ENCODE peak calls at places on chromosomes 7 and 10, in five cellular contexts. Q is Panc1, B is HepG2, W is GM23338, X is HCT116. U is an unnamed sample.

GRCh38 chr10:89490589-89491335 is 44.6 kb downstream of the SLC16A12 start:
- ATAC-seq in Q (no peak), X (no peak), B (no peak), W (peak; percentile 74), U (no peak)

GRCh38 chr7:45890902-45891461 is 2.7 kb downstream of the IGFBP1 start:
- ATAC-seq in X (peak; percentile 40), B (no peak), W (no peak), Q (no peak), U (no peak)

GRCh38 chr7:117548035-117548434 is 68.2 kb downstream of the CFTR start:
- ATAC-seq in X (no peak), Q (no peak), B (no peak), W (no peak), U (no peak)

GRCh38 chr7:133748443-133749407 is 378.4 kb upstream of the LRGUK start:
- ATAC-seq in Q (no peak), X (no peak), W (no peak), B (no peak), U (no peak)

GRCh38 chr10:112286837-112287818 is 3.9 kb downstream of the TECTB start:
- ATAC-seq in Q (no peak), B (peak; percentile 93), X (no peak), W (no peak), U (no peak)

GRCh38 chr7:100804681-100805431 is 22.5 kb downstream of the EPHB4 start:
- ATAC-seq in Q (no peak), B (no peak), W (no peak), X (no peak), U (no peak)

GRCh38 chr10:45404087-45404769 is 30.2 kb downstream of the ALOX5 start:
- ATAC-seq in X (no peak), B (no peak), Q (no peak), W (no peak), U (peak; percentile 69)

GRCh38 chr7:146116452-146117219 is at the start of gene CNTNAP2:
- ATAC-seq in X (no peak), B (peak; percentile 25), W (peak; percentile 73), Q (no peak), U (no peak)

GRCh38 chr10:124727389-124727960 is 16.7 kb downstream of the FAM53B start:
- ATAC-seq in X (no peak), W (no peak), Q (no peak), B (no peak), U (no peak)

GRCh38 chr10:124105594-124105993 is 12.2 kb upstream of the CHST15 start:
- ATAC-seq in W (no peak), Q (peak; percentile 66), X (no peak), B (no peak), U (peak; percentile 67)

GRCh38 chr7:151411551-151411950 is 1.7 kb upstream of the WDR86 start:
- ATAC-seq in W (no peak), B (peak; percentile 8), X (peak; percentile 50), Q (no peak), U (no peak)

GRCh38 chr10:81953420-81953819 is 78.4 kb downstream of the NRG3 start:
- ATAC-seq in B (no peak), W (no peak), X (no peak), Q (no peak), U (no peak)

GRCh38 chr10:71644307-71645180 is 75.0 kb downstream of the C10orf105 start:
- ATAC-seq in B (no peak), Q (no peak), W (no peak), X (no peak), U (no peak)

GRCh38 chr7:42345478-42346299 is 108.7 kb upstream of the GLI3 start:
- ATAC-seq in W (peak; percentile 86), B (no peak), Q (no peak), X (no peak), U (peak; percentile 30)

GRCh38 chr7:130896051-130896881 is 162.3 kb upstream of the KLF14 start:
- ATAC-seq in Q (no peak), W (peak; percentile 9), B (no peak), X (no peak), U (no peak)

GRCh38 chr7:22154130-22154529 is 202.8 kb downstream of the RAPGEF5 start:
- ATAC-seq in W (peak; percentile 77), X (no peak), Q (no peak), B (no peak), U (no peak)

GRCh38 chr10:84499846-84500245 is 171.5 kb downstream of the CCSER2 start:
- ATAC-seq in Q (no peak), B (no peak), X (no peak), W (peak; percentile 98), U (no peak)

GRCh38 chr7:128893251-128894100 is 17.0 kb downstream of the KCP start:
- ATAC-seq in B (peak; percentile 12), W (no peak), X (peak; percentile 54), Q (no peak), U (no peak)

GRCh38 chr10:113381906-113382562 is 170.8 kb upstream of the HABP2 start:
- ATAC-seq in X (no peak), W (no peak), Q (no peak), B (no peak), U (no peak)

GRCh38 chr10:128929905-128930304 is 537.1 kb upstream of the MGMT start:
- ATAC-seq in W (no peak), Q (no peak), X (no peak), B (no peak), U (peak; percentile 49)

GRCh38 chr7:41979834-41980307 is 257.1 kb downstream of the GLI3 start:
- ATAC-seq in B (peak; percentile 85), W (peak; percentile 83), Q (peak; percentile 71), X (peak; percentile 66), U (peak; percentile 45)

GRCh38 chr7:13897825-13898224 is 91.6 kb downstream of the ETV1 start:
- ATAC-seq in X (no peak), W (no peak), Q (no peak), B (no peak), U (no peak)

GRCh38 chr10:8128511-8128910 is 74.0 kb downstream of the GATA3 start:
- ATAC-seq in X (no peak), W (no peak), Q (no peak), B (no peak), U (no peak)

GRCh38 chr7:41024126-41024525 is 678.8 kb downstream of the INHBA start:
- ATAC-seq in W (no peak), Q (no peak), X (no peak), B (no peak), U (no peak)

GRCh38 chr7:33823913-33824312 is 81.4 kb upstream of the BMPER start:
- ATAC-seq in Q (no peak), W (no peak), B (no peak), X (no peak), U (no peak)

GRCh38 chr10:122637371-122637770 is 62.3 kb downstream of the C10orf120 start:
- ATAC-seq in B (no peak), W (no peak), Q (no peak), X (no peak), U (no peak)

GRCh38 chr7:129053938-129054437 is 923 bp downstream of the TNPO3 start:
- ATAC-seq in Q (peak; percentile 2), W (no peak), B (no peak), X (no peak), U (no peak)

GRCh38 chr7:88314092-88314491 is 7.4 kb upstream of the STEAP4 start:
- ATAC-seq in Q (no peak), B (no peak), W (no peak), X (no peak), U (no peak)

GRCh38 chr7:2999078-2999500 is 44.6 kb downstream of the CARD11 start:
- ATAC-seq in X (no peak), Q (no peak), W (no peak), B (peak; percentile 72), U (no peak)

GRCh38 chr10:63143984-63144383 is 10.9 kb downstream of the NRBF2 start:
- ATAC-seq in W (no peak), Q (no peak), B (no peak), X (no peak), U (no peak)

GRCh38 chr10:122141821-122142651 is 129.1 kb upstream of the BTBD16 start:
- ATAC-seq in W (no peak), Q (peak; percentile 13), X (no peak), B (peak; percentile 44), U (no peak)

GRCh38 chr10:22832851-22833250 is 95.0 kb upstream of the ARMC3 start:
- ATAC-seq in B (no peak), X (no peak), Q (no peak), W (no peak), U (no peak)

GRCh38 chr10:70699659-70700174 is 27.4 kb downstream of the ADAMTS14 start:
- ATAC-seq in W (peak; percentile 82), X (peak; percentile 82), B (peak; percentile 63), Q (no peak), U (no peak)

GRCh38 chr10:112634096-112634830 is 187.2 kb downstream of the VTI1A start:
- ATAC-seq in X (no peak), Q (no peak), B (no peak), W (no peak), U (no peak)

GRCh38 chr10:29057712-29058426 is 231.0 kb upstream of the LYZL1 start:
- ATAC-seq in Q (no peak), X (no peak), W (peak; percentile 34), B (no peak), U (no peak)

GRCh38 chr7:140161047-140161446 is 15.7 kb downstream of the KDM7A start:
- ATAC-seq in X (no peak), B (no peak), W (no peak), Q (no peak), U (no peak)

GRCh38 chr7:54897891-54898290 is 120.9 kb upstream of the EGFR start:
- ATAC-seq in W (no peak), X (no peak), Q (no peak), B (no peak), U (no peak)

GRCh38 chr7:54901840-54902239 is 117.0 kb upstream of the EGFR start:
- ATAC-seq in W (no peak), B (no peak), X (no peak), Q (no peak), U (no peak)

GRCh38 chr7:54904130-54904529 is 114.7 kb upstream of the EGFR start:
- ATAC-seq in X (no peak), B (no peak), Q (no peak), W (no peak), U (peak; percentile 96)

GRCh38 chr7:54898659-54899340 is 120.0 kb upstream of the EGFR start:
- ATAC-seq in Q (no peak), X (no peak), W (no peak), B (no peak), U (peak; percentile 91)
- TF ChIP-seq POLR2AphosphoS5 in Q (no peak), X (no peak), W (no peak), B (no peak), U (no peak)

DNA sequence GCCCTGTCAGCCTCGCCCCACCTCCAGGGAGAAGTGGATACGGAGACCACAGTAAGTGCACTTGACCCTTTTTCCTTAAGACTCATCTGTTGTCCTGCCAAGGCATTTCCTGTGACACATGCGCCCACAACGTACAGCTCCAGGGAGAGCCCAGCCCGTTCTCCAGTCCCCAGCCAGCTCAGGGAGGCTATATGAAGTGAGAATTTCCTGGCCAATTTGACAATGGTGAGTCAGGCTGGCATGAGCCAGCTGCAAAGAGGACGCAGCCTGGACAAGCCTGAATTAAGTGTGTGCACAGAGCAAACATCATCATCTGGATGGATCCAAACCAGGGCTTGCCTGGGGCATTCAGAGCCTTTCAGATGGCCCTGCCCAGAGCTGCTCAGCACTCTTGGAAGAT is 244.8 kb downstream of the KCNMA1 start:
- ATAC-seq in Q (peak; percentile 92), B (no peak), X (peak; percentile 70), W (no peak), U (no peak)
- TF ChIP-seq POLR2AphosphoS5 in Q (no peak), B (no peak), X (no peak), W (no peak), U (peak; percentile 40)

GRCh38 chr10:103669944-103670343 is 176.4 kb downstream of the NEURL1 start:
- ATAC-seq in B (no peak), W (peak; percentile 50), X (no peak), Q (no peak), U (no peak)
- TF ChIP-seq POLR2AphosphoS5 in B (no peak), W (no peak), X (no peak), Q (no peak), U (no peak)

GRCh38 chr10:30445716-30446115 is 11.7 kb downstream of the MAP3K8 start:
- ATAC-seq in W (no peak), X (no peak), B (no peak), Q (no peak), U (peak; percentile 26)
- TF ChIP-seq POLR2AphosphoS5 in W (no peak), X (no peak), B (no peak), Q (no peak), U (peak; percentile 88)

U was measured in gastroesophageal sphincter.